ENCODE peak calls at places on chromosomes 2 and 18, in ten cellular contexts. Z is small intestine; D is BE2C; K is psoas muscle; F is fibroblast of lung; R is naive thymus-derived CD4-positive, alpha-beta T cell; I is epithelial cell of esophagus; V is right cardiac atrium; P is HFF-Myc; W is mucosa of descending colon. C is an unnamed sample.

GRCh38 chr2:233689031-233689430 is 3.7 kb upstream of the UGT1A6 start:
- DNase-seq in Z (no peak), D (no peak), K (no peak), F (no peak), R (no peak), I (peak; percentile 27), V (no peak), P (no peak), W (no peak), C (peak; percentile 31)

GRCh38 chr2:133885847-133886246 is 317.6 kb upstream of the NCKAP5 start:
- DNase-seq in Z (no peak), D (no peak), K (no peak), F (no peak), R (no peak), I (peak; percentile 75), V (no peak), P (no peak), W (no peak), C (peak; percentile 59)

GRCh38 chr2:23677836-23678235 is 249.1 kb downstream of the ATAD2B start:
- DNase-seq in Z (no peak), D (no peak), K (no peak), F (no peak), R (no peak), I (no peak), V (no peak), P (no peak), W (no peak), C (no peak)

GRCh38 chr18:71665131-71665530 is 879.0 kb downstream of the CBLN2 start:
- DNase-seq in Z (no peak), D (no peak), K (no peak), F (peak; percentile 36), R (no peak), I (no peak), V (no peak), P (no peak), W (no peak), C (no peak)

GRCh38 chr2:1800306-1800705 is 56.0 kb upstream of the PXDN start:
- DNase-seq in Z (no peak), D (no peak), K (no peak), F (no peak), R (no peak), I (no peak), V (no peak), P (no peak), W (no peak), C (no peak)

GRCh38 chr2:33104726-33105125 is 158.0 kb downstream of the LTBP1 start:
- DNase-seq in Z (no peak), D (no peak), K (no peak), F (peak; percentile 78), R (no peak), I (peak; percentile 44), V (no peak), P (no peak), W (no peak), C (peak; percentile 63)

GRCh38 chr2:127637725-127638252 is 8.2 kb upstream of the GPR17 start:
- DNase-seq in Z (no peak), D (no peak), K (peak; percentile 55), F (peak; percentile 63), R (no peak), I (peak; percentile 75), V (peak; percentile 73), P (peak; percentile 66), W (no peak), C (peak; percentile 74)

GRCh38 chr2:117940436-117940835 is 73.4 kb downstream of the CCDC93 start:
- DNase-seq in Z (no peak), D (no peak), K (no peak), F (no peak), R (no peak), I (no peak), V (no peak), P (no peak), W (no peak), C (no peak)

GRCh38 chr2:15385184-15385583 is 175.9 kb downstream of the NBAS start:
- DNase-seq in Z (no peak), D (peak; percentile 57), K (no peak), F (no peak), R (no peak), I (no peak), V (no peak), P (no peak), W (no peak), C (no peak)

GRCh38 chr2:133365117-133365516 is 203.1 kb downstream of the NCKAP5 start:
- DNase-seq in Z (no peak), D (no peak), K (no peak), F (no peak), R (no peak), I (peak; percentile 67), V (no peak), P (no peak), W (no peak), C (peak; percentile 68)

GRCh38 chr2:68766378-68766845 is 31.8 kb downstream of the ARHGAP25 start:
- DNase-seq in Z (peak; percentile 49), D (no peak), K (no peak), F (peak; percentile 58), R (peak; percentile 75), I (peak; percentile 86), V (peak; percentile 31), P (no peak), W (peak; percentile 57), C (peak; percentile 82)

GRCh38 chr18:23868341-23868740 is 146.2 kb upstream of the TTC39C start:
- DNase-seq in Z (no peak), D (no peak), K (no peak), F (no peak), R (no peak), I (no peak), V (no peak), P (no peak), W (no peak), C (no peak)

GRCh38 chr2:64838817-64839216 is 150.4 kb upstream of the SLC1A4 start:
- DNase-seq in Z (no peak), D (no peak), K (peak; percentile 24), F (peak; percentile 82), R (no peak), I (peak; percentile 95), V (no peak), P (peak; percentile 66), W (peak; percentile 51), C (peak; percentile 93)

GRCh38 chr2:263774-264492 is at the start of gene SH3YL1:
- DNase-seq in Z (peak; percentile 84), D (no peak), K (peak; percentile 27), F (peak; percentile 11), R (peak; percentile 72), I (peak; percentile 83), V (peak; percentile 43), P (no peak), W (peak; percentile 88), C (peak; percentile 32)

GRCh38 chr18:41842886-41843285 is 112.1 kb upstream of the PIK3C3 start:
- DNase-seq in Z (no peak), D (no peak), K (no peak), F (peak; percentile 26), R (no peak), I (peak; percentile 58), V (no peak), P (no peak), W (no peak), C (peak; percentile 49)

DNA sequence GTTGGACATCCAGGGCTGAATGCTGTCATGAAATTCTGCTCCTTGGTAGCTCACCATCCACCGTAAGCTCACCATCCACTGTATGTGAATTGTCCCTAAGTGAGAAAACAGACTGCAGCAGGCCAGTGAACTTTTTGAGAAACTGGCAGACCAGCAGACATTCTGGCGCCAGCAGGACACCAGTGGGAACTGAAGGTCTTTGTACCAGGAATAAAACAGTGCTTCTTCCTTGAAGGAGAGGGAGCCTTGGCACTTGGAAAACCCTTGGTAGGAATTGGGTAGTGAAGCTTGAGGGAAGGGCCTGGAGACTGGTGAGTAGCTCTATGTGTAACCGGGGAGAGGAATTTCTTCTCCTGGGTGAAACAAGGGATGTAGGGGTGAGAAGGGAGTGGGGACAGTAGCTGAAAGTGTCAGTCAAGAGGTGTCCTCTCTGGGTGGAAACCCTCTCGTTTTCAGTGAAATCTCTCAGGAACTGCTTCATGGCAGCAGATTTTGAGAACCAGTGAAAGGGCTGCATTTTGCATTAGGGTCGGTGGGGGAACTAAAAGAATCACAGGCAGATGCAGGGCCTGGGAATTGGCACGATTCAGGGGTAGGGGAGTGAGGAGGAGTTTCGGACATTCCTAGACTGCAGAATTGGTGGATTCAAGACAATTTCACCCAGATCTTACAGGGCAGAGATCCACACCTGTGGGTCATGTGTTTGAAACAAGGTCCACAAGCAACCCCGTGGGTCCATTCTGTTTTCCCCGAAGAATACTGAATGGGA is 131.4 kb upstream of the DLX2 start:
- DNase-seq in Z (peak; percentile 60), D (no peak), K (no peak), F (no peak), R (no peak), I (no peak), V (no peak), P (no peak), W (peak; percentile 52), C (no peak)
- H3K4me3 ChIP-seq in Z (no peak overlapping the region), D (peak overlapping the region; percentile 62), K (peak overlapping the region; percentile 64), F (no peak overlapping the region), R (peak overlapping the region; percentile 71), I (no peak overlapping the region), V (peak overlapping the region; percentile 59), P (peak overlapping the region; percentile 42), W (no peak overlapping the region), C (no peak overlapping the region)

GRCh38 chr2:181374741-181375675 is 82.2 kb upstream of the ITGA4 start:
- DNase-seq in Z (no peak), D (no peak), K (no peak), F (no peak), R (no peak), I (no peak), V (no peak), P (peak; percentile 80), W (no peak), C (no peak)
- H3K4me3 ChIP-seq in Z (no peak overlapping the region), D (no peak overlapping the region), K (no peak overlapping the region), F (no peak overlapping the region), R (no peak overlapping the region), I (no peak overlapping the region), V (no peak overlapping the region), P (peak overlapping the region; percentile 8), W (no peak overlapping the region), C (no peak overlapping the region)

DNA sequence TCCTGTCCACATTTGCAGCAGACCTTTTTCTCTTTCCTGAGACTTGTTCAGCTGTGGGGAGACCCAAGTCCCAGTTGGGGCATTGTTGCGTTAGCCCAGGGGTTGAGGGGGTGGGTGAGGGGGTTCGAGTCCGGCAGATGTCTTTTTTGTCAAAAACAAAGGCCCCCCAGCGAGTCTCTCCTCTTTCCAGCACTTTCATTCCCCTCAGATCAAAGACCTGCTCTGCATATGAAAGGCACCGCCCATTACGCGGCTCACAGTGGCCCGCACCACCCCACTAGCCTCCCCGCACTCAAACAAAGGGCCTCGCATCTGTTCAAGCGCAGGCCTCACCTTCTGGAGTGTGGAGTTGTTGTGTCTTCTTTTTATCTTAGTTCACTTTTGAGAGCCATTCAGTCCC is 25.2 kb downstream of the TRABD2A start:
- DNase-seq in Z (no peak), D (no peak), K (no peak), F (no peak), R (peak; percentile 59), I (no peak), V (no peak), P (no peak), W (no peak), C (no peak)
- H3K4me3 ChIP-seq in Z (no peak overlapping the region), D (no peak overlapping the region), K (no peak overlapping the region), F (no peak overlapping the region), R (peak overlapping the region; percentile 22), I (no peak overlapping the region), V (no peak overlapping the region), P (no peak overlapping the region), W (no peak overlapping the region), C (no peak overlapping the region)

DNA sequence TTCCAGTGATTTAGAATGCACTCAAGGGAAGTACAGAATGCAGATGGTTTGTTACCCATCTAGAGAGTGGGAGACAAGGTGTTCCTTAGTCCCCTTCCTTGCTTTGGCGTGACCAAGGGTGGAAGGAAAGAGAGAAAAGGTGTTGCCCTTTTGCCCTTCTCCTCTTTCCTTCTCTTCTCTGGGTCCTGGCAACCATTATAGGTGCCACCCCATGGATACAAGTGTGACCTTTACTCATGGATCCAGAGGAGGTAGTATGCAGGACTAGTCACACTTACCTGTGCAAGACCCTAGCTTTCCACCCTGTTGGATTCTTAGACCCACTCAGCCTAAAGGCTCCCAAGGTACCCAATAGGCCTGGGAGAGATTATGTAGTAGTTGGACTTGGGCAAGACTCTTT is 11.6 kb upstream of the RBFA start:
- DNase-seq in Z (no peak), D (no peak), K (no peak), F (peak; percentile 50), R (no peak), I (peak; percentile 23), V (no peak), P (no peak), W (no peak), C (no peak)
- H3K4me3 ChIP-seq in Z (no peak overlapping the region), D (no peak overlapping the region), K (no peak overlapping the region), F (no peak overlapping the region), R (peak overlapping the region; percentile 2), I (no peak overlapping the region), V (no peak overlapping the region), P (no peak overlapping the region), W (no peak overlapping the region), C (no peak overlapping the region)